ENCODE peak calls at places on chromosomes 16 and 17, in six cellular contexts. T is body of pancreas, W is prostate gland, C is thyroid gland, U is adrenal gland, Y is GM12878. D is an unnamed sample.

GRCh38 chr16:7334801-7335560 is 2.3 kb downstream of the RBFOX1 start:
- DNase-seq in T (no peak), W (no peak), C (no peak), U (no peak), Y (no peak), D (no peak)

GRCh38 chr16:83698964-83699363 is 108.8 kb upstream of the HSBP1 start:
- DNase-seq in T (no peak), W (no peak), C (no peak), U (no peak), Y (no peak), D (no peak)

GRCh38 chr17:1683489-1683888 is 1.2 kb downstream of the PRPF8 start:
- DNase-seq in T (no peak), W (no peak), C (no peak), U (no peak), Y (no peak), D (no peak)

GRCh38 chr17:13114601-13115024 is 96.8 kb upstream of the ELAC2 start:
- DNase-seq in T (peak; percentile 47), W (no peak), C (no peak), U (peak; percentile 7), Y (no peak), D (no peak)

GRCh38 chr17:47946516-47946915 is 5.1 kb downstream of the PNPO start:
- DNase-seq in T (no peak), W (no peak), C (no peak), U (no peak), Y (no peak), D (no peak)

GRCh38 chr17:4180791-4181190 is 37.8 kb downstream of the CYB5D2 start:
- DNase-seq in T (no peak), W (no peak), C (no peak), U (no peak), Y (no peak), D (no peak)

GRCh38 chr17:67528751-67529436 is 151.8 kb downstream of the PITPNC1 start:
- DNase-seq in T (peak; percentile 92), W (peak; percentile 28), C (peak; percentile 98), U (peak; percentile 98), Y (no peak), D (no peak)

GRCh38 chr16:87437911-87438610 is 45.9 kb downstream of the MAP1LC3B start:
- DNase-seq in T (no peak), W (no peak), C (peak; percentile 51), U (no peak), Y (no peak), D (no peak)

GRCh38 chr16:85936761-85937343 is 37.9 kb downstream of the IRF8 start:
- DNase-seq in T (no peak), W (no peak), C (peak; percentile 64), U (no peak), Y (no peak), D (no peak)

GRCh38 chr16:7025616-7026190 is 306.9 kb upstream of the RBFOX1 start:
- DNase-seq in T (peak; percentile 70), W (peak; percentile 6), C (peak; percentile 90), U (peak; percentile 83), Y (no peak), D (no peak)

GRCh38 chr17:50304781-50305404 is 30.6 kb downstream of the TMEM92 start:
- DNase-seq in T (peak; percentile 15), W (no peak), C (peak; percentile 15), U (peak; percentile 25), Y (no peak), D (no peak)

GRCh38 chr16:14434860-14435259 is 195.2 kb downstream of the PARN start:
- DNase-seq in T (no peak), W (no peak), C (no peak), U (no peak), Y (no peak), D (no peak)

GRCh38 chr17:74444406-74444805 is 12.5 kb downstream of the GPRC5C start:
- DNase-seq in T (peak; percentile 59), W (no peak), C (peak; percentile 33), U (peak; percentile 93), Y (no peak), D (no peak)

GRCh38 chr17:76371656-76372628 is 12.5 kb upstream of the SPHK1 start:
- DNase-seq in T (no peak), W (no peak), C (no peak), U (no peak), Y (no peak), D (no peak)

GRCh38 chr17:76532072-76532651 is 5.3 kb downstream of the CYGB start:
- DNase-seq in T (no peak), W (no peak), C (no peak), U (no peak), Y (no peak), D (no peak)

GRCh38 chr17:36629252-36629847 is 28.0 kb downstream of the MRM1 start:
- DNase-seq in T (peak; percentile 83), W (peak; percentile 62), C (peak; percentile 69), U (peak; percentile 82), Y (peak; percentile 12), D (no peak)

GRCh38 chr16:88538366-88539060 is 31.7 kb upstream of the ZC3H18 start:
- DNase-seq in T (no peak), W (no peak), C (no peak), U (no peak), Y (no peak), D (no peak)

GRCh38 chr16:88537864-88538263 is 32.3 kb upstream of the ZC3H18 start:
- DNase-seq in T (no peak), W (no peak), C (no peak), U (no peak), Y (no peak), D (no peak)

GRCh38 chr16:88535857-88536222 is 34.4 kb upstream of the ZC3H18 start:
- DNase-seq in T (no peak), W (no peak), C (no peak), U (no peak), Y (no peak), D (no peak)

GRCh38 chr16:88536510-88536909 is 33.7 kb upstream of the ZC3H18 start:
- DNase-seq in T (no peak), W (no peak), C (no peak), U (no peak), Y (no peak), D (no peak)

GRCh38 chr16:88536971-88537751 is 33.0 kb upstream of the ZC3H18 start:
- DNase-seq in T (peak; percentile 54), W (no peak), C (peak; percentile 78), U (no peak), Y (no peak), D (no peak)
- TF ChIP-seq POLR2A in T (no peak), W (no peak), C (no peak), U (no peak), Y (no peak), D (no peak)

DNA sequence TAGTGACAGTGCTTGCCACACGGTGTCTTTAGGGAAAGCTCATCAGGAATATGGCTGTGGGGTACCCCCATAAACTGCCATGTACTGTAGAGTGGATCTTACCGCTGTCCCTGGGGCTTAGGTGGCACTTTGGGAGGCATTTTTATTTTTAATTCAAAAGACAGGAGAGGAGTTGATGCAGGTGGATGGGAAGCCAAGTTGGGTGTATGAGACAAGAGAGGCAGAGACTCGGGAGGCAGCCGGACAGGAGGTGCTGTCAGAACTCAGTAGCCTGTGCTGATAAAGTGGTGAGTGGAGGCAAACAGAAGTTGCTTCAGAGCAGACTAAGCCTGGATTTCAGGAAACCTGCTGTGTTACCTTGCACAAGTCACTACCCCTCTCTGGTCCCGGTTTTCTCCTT is 185.9 kb downstream of the TMEM132E start:
- DNase-seq in T (no peak), W (no peak), C (no peak), U (no peak), Y (no peak), D (no peak)
- H3K36me3 ChIP-seq in T (no peaks in the 10 kb centered on the region), W (no peaks in the 10 kb centered on the region), C (no peaks in the 10 kb centered on the region), U (no peaks in the 10 kb centered on the region), Y (no peaks in the 10 kb centered on the region), D (no peaks in the 10 kb centered on the region)

DNA sequence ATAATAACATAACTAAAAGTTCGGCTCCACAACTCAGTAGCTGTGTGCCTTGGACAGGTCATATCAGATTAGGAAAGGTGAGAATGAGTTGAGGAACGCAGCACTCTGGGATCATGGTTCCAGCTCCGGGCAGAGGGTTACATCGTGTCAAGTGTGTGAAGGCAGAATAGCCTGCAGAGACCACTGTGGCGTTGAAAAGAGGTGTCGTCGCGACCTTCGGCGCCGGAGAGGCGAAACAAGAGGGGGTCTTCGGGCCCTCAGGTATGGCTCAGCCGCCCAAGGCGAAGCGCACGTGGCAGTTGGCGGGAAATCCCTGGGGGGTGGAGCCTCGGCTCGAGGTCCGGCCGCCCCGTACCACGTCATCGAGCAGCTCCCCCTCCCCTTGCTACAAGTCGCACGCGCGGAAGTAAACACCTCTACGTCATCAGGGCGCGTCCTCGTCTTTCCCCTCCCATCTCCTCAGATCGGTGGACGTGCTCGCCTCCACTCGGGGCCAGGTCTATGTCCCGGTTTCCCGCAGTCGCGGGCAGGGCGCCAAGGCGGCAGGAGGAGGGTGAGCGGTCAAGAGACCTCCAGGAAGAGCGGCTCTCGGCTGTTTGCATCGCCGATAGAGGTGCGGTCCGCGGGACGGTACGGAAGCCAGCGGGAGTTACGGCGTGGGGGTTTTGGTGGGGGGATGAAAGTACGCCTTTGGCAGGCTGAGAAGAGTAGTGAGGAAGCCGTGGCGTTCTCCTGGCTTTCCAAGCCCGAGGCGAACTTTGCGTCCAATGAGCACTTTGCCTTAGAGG is at the start of gene DHX40:
- DNase-seq in T (peak; percentile 95), W (peak; percentile 92), C (peak; percentile 95), U (peak; percentile 97), Y (peak; percentile 68), D (peak; percentile 80)
- TF ChIP-seq POLR2A in T (peak; percentile 77), W (peak; percentile 66), C (peak; percentile 61), U (peak; percentile 71), Y (peak; percentile 91), D (peak; percentile 57)

GRCh38 chr16:8866118-8866883 is 2.5 kb downstream of the CARHSP1 start:
- DNase-seq in T (peak; percentile 60), W (peak; percentile 37), C (peak; percentile 43), U (peak; percentile 80), Y (no peak), D (no peak)
- H3K36me3 ChIP-seq in T (no peaks in the 10 kb centered on the region), W (no peaks in the 10 kb centered on the region), C (no peaks in the 10 kb centered on the region), U (no peaks in the 10 kb centered on the region), Y (peaks cover 3% of the 10 kb centered on the region), D (no peaks in the 10 kb centered on the region)

DNA sequence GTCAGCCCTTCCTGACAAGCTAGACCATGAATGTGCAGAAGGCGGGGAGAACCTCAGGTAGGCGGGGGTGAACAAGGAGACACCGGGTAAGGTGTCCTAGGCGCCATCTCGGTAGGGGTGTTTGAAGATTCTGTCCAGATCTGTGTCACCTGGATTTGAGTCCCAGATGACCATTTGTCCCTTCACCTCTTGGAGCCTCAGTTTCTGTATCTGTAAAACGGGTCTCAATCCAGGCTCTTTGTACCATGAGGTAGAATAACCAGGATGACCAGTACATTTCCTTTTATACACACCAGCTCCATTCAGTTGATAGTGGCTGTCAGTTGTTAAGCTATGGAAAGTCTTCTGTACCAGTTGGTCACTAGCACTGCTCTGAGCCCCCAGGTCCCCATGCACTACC is 86.7 kb downstream of the ABCC6 start:
- DNase-seq in T (no peak), W (no peak), C (no peak), U (no peak), Y (no peak), D (no peak)
- TF ChIP-seq POLR2A in T (no peak), W (no peak), C (no peak), U (no peak), Y (no peak), D (no peak)

GRCh38 chr17:35597604-35598003 is 10.5 kb downstream of the AP2B1 start:
- DNase-seq in T (no peak), W (no peak), C (no peak), U (no peak), Y (no peak), D (no peak)

GRCh38 chr17:35596530-35597233 is 9.6 kb downstream of the AP2B1 start:
- DNase-seq in T (no peak), W (no peak), C (no peak), U (no peak), Y (no peak), D (no peak)

GRCh38 chr17:35590249-35590824 is 3.2 kb downstream of the AP2B1 start:
- DNase-seq in T (no peak), W (no peak), C (no peak), U (no peak), Y (no peak), D (no peak)

GRCh38 chr17:35596072-35596471 is 8.9 kb downstream of the AP2B1 start:
- DNase-seq in T (no peak), W (no peak), C (peak; percentile 8), U (no peak), Y (no peak), D (no peak)
- H3K36me3 ChIP-seq in T (peaks cover 4% of the 10 kb centered on the region), W (no peaks in the 10 kb centered on the region), C (peaks cover 42% of the 10 kb centered on the region), U (no peaks in the 10 kb centered on the region), Y (peaks cover 5% of the 10 kb centered on the region), D (peaks cover 68% of the 10 kb centered on the region)

D was measured in esophagus squamous epithelium.